ENCODE peak calls at places on chromosomes 11 and 22, in eight cellular contexts. B is effector memory CD4-positive, alpha-beta T cell; F is CD4-positive, alpha-beta memory T cell; D is OCI-LY7; P is prostate gland; S is GM23338; H is body of pancreas; U is lower lobe of right lung. G is an unnamed sample. For H3K4me1, the result is how much of the 10 kb centered on the place peaks cover.

GRCh38 chr11:79076526-79077115 is 364.2 kb downstream of the TENM4 start:
- DNase-seq in B (no peak), H (peak), S (peak), F (no peak), D (peak), U (peak), P (peak), G (peak)

GRCh38 chr22:30880181-30880601 is 88.4 kb downstream of the MORC2 start:
- DNase-seq in U (peak), B (no peak), F (no peak), D (no peak), S (no peak), H (no peak), P (no peak), G (peak)

GRCh38 chr11:2202900-2203439 is 31.4 kb upstream of the TH start:
- DNase-seq in H (peak), F (peak), P (no peak), B (no peak), D (no peak), S (no peak), U (no peak), G (peak)

GRCh38 chr11:36239636-36240035 is 49.6 kb downstream of the COMMD9 start:
- DNase-seq in D (no peak), S (no peak), U (no peak), F (no peak), B (no peak), H (no peak), P (no peak), G (no peak)

GRCh38 chr11:116263020-116263419 is 509.8 kb downstream of the BUD13 start:
- DNase-seq in U (no peak), D (no peak), S (no peak), H (no peak), B (no peak), P (no peak), F (no peak), G (no peak)

GRCh38 chr11:116535954-116536353 is 236.8 kb downstream of the BUD13 start:
- DNase-seq in D (no peak), H (no peak), S (peak), U (no peak), F (no peak), P (no peak), B (no peak), G (no peak)

GRCh38 chr11:4441500-4441899 is 7.6 kb upstream of the OR52K2 start:
- DNase-seq in U (no peak), F (no peak), S (no peak), D (no peak), H (no peak), B (no peak), P (no peak), G (no peak)

GRCh38 chr11:30919389-30920172 is 333.4 kb upstream of the MPPED2 start:
- DNase-seq in P (no peak), U (no peak), D (no peak), H (no peak), F (no peak), S (no peak), B (no peak), G (no peak)

GRCh38 chr11:19735512-19735911 is 22.9 kb downstream of the NAV2 start:
- DNase-seq in S (no peak), D (no peak), B (no peak), F (no peak), H (no peak), U (no peak), P (no peak), G (no peak)

GRCh38 chr11:134411887-134412507 is at the start of gene B3GAT1:
- DNase-seq in S (peak), F (no peak), P (no peak), D (no peak), B (no peak), U (no peak), H (no peak), G (peak)

GRCh38 chr11:74339619-74340018 is 28.2 kb upstream of the P4HA3 start:
- DNase-seq in D (no peak), P (no peak), H (no peak), S (no peak), F (no peak), U (no peak), B (no peak), G (no peak)

GRCh38 chr11:71930556-71931244 is 1.9 kb downstream of the RNF121 start:
- DNase-seq in U (no peak), P (no peak), D (no peak), B (no peak), S (no peak), F (no peak), H (no peak), G (no peak)

GRCh38 chr11:27303903-27304302 is 59.1 kb downstream of the CCDC34 start:
- DNase-seq in H (no peak), D (no peak), B (no peak), P (no peak), F (no peak), S (no peak), U (no peak), G (no peak)

GRCh38 chr22:44003776-44004460 is 20.2 kb upstream of the PARVB start:
- DNase-seq in S (peak), P (no peak), U (peak), D (no peak), F (no peak), B (no peak), H (no peak), G (no peak)

GRCh38 chr11:94771390-94771789 is 3.2 kb downstream of the AMOTL1 start:
- DNase-seq in U (no peak), B (no peak), D (no peak), H (no peak), P (no peak), S (no peak), F (no peak), G (no peak)

GRCh38 chr11:113507341-113507740 is 32.1 kb upstream of the DRD2 start:
- DNase-seq in P (no peak), D (no peak), H (no peak), F (no peak), S (no peak), B (no peak), U (no peak), G (no peak)

GRCh38 chr11:57499413-57499982 is 16.0 kb downstream of the SLC43A1 start:
- DNase-seq in D (no peak), P (peak), H (peak), U (peak), S (peak), B (no peak), F (no peak), G (peak)

GRCh38 chr11:11982461-11982860 is 26.0 kb downstream of the DKK3 start:
- DNase-seq in D (no peak), S (no peak), B (no peak), H (no peak), P (no peak), U (no peak), F (no peak), G (no peak)

GRCh38 chr22:47457021-47457420 is 694.6 kb downstream of the TBC1D22A start:
- DNase-seq in F (no peak), B (no peak), D (no peak), U (no peak), S (no peak), H (no peak), P (no peak), G (no peak)

GRCh38 chr11:114059984-114060401 is 482 bp downstream of the ZBTB16 start:
- DNase-seq in P (no peak), H (peak), B (no peak), U (peak), D (no peak), S (peak), F (peak), G (no peak)

GRCh38 chr11:106091480-106092123 is 14.1 kb downstream of the AASDHPPT start:
- DNase-seq in S (no peak), H (no peak), D (no peak), B (no peak), P (no peak), U (no peak), F (no peak), G (peak)

GRCh38 chr11:129324533-129325175 is 51.0 kb upstream of the BARX2 start:
- DNase-seq in B (no peak), U (no peak), D (no peak), H (peak), S (no peak), F (no peak), P (no peak), G (peak)

DNA sequence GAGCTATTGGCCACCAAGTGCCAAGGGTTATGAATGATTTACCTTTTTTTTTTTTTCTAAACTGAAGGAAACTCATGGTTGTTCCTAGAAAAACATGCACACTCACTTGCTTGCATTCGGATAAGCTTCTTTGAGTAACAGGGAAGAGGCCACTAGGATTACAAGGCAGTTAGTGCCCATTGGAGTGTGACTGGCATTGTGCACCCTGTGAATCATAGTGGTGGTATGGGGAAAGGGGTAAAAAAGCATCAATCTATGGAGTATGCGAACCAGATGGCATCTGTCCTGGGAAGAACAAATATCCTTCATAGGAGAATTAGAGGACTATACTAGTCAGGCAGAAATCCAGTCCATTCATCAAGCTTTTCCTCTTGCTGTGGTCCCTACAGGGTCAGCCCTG is 24.2 kb downstream of the CD44 start:
- DNase-seq in S (no peak), U (no peak), F (no peak), B (no peak), D (no peak), P (no peak), H (no peak), G (no peak)
- H3K4me1 ChIP-seq in S (under half), U (half or more), F (half or more), B (half or more), D (under half), P (under half), H (half or more), G (half or more)

GRCh38 chr11:35167451-35167954 is 28.5 kb downstream of the CD44 start:
- DNase-seq in H (no peak), B (no peak), F (peak), U (no peak), S (no peak), P (no peak), D (no peak), G (peak)

GRCh38 chr11:35162795-35163194 is 23.8 kb downstream of the CD44 start:
- DNase-seq in H (no peak), P (no peak), F (peak), D (no peak), S (no peak), U (no peak), B (no peak), G (no peak)

GRCh38 chr11:35166369-35167360 is 27.7 kb downstream of the CD44 start:
- DNase-seq in H (no peak), B (no peak), F (peak), U (no peak), P (no peak), S (no peak), D (no peak), G (peak)

GRCh38 chr11:35163707-35164496 is 24.9 kb downstream of the CD44 start:
- DNase-seq in H (no peak), F (peak), P (no peak), D (peak), S (peak), B (peak), U (no peak), G (no peak)

GRCh38 chr11:35165416-35166368 is 26.7 kb downstream of the CD44 start:
- DNase-seq in H (peak), B (peak), U (no peak), S (no peak), D (peak), P (no peak), F (peak), G (peak)
- H3K4me3 ChIP-seq in H (no peak), B (peak), U (no peak), S (no peak), D (peak), P (no peak), F (peak), G (peak)

DNA sequence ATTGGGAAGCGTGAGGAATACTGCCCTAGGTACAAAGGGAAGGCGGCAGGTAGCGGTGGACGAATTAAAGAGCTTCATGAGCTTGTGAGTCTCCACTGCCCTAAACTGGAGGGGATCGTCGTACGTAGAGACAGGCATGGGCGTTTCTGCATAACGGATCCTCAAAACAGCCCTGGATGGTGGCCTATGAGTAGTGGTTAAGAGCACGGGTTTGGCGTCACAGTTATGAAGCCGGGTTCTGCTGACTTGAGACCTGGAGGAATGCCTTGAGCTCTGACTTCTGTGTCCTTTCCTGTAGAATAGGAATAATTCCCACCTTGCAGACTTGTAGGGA is 335 bp downstream of the TMEM138 start:
- DNase-seq in U (no peak), H (peak), S (peak), B (no peak), P (no peak), D (peak), F (peak), G (peak)
- H3K4me1 ChIP-seq in U (under half), H (under half), S (under half), B (under half), P (under half), D (under half), F (under half), G (under half)

DNA sequence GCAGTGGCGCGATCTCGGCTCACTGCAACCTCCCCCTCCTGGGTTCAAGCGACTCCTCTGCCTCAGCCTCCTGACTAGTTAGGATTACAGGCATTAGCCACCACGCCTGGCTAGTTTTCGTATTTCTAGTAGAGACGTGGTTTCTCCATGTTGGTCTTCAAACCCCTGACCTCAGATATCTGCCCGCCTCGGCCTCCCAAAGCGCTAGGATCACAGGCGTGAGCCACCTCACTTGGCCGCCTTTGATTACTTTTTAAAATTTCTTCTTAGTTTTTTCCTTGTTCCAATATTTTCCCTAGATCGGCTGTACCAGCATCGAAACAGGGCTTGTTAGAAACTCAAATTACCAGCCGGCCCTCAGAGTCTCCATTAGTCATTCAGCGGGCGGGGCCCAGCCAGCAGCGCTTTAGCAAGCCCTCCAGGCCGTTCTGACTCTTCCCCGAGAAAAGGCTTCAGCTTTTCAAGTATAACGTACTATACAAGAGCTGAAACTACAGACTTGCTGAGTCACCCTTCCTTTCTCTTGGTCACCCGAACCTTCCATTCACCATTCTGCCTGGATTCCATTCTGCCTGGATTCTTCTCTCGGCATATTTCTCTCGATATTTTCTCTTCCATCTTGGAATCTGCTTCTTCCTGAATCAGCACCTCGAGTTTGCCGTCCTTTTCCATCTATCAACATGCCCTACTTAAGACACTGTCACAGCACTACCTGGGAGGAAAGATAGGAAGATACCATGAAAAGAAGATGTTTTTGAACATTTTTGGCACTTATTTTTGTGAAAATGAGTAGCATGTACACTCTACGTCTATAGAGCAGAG is 6.7 kb upstream of the CAPRIN1 start:
- DNase-seq in P (no peak), F (no peak), S (peak), B (no peak), H (no peak), U (peak), D (no peak), G (peak)
- H3K4me3 ChIP-seq in P (no peak), F (no peak), S (no peak), B (no peak), H (no peak), U (no peak), D (no peak), G (peak)